ENCODE peak calls at places on chromosomes 2 and 18, in nine cellular contexts. W is GM12892, R is uterus, X is adrenal gland, B is K562, C is stomach, V is endothelial cell of umbilical vein, U is tibial nerve, H is body of pancreas. I is an unnamed sample.

GRCh38 chr2:238136820-238137537 is 1.5 kb upstream of the KLHL30 start:
- DNase-seq in W (no peak), R (no peak), X (peak), B (no peak), C (no peak), V (no peak), U (no peak), H (peak), I (no peak)

GRCh38 chr2:104438481-104438880 is 415.4 kb upstream of the POU3F3 start:
- DNase-seq in W (no peak), R (no peak), X (no peak), B (no peak), C (no peak), V (no peak), U (no peak), H (no peak), I (no peak)

GRCh38 chr2:192307530-192307929 is 112.8 kb upstream of the TMEFF2 start:
- DNase-seq in W (no peak), R (no peak), X (no peak), B (no peak), C (no peak), V (no peak), U (no peak), H (no peak), I (no peak)

GRCh38 chr2:224432003-224432574 is 30.2 kb upstream of the FAM124B start:
- DNase-seq in W (no peak), R (no peak), X (no peak), B (no peak), C (no peak), V (no peak), U (no peak), H (no peak), I (no peak)

GRCh38 chr2:18154259-18154658 is 275.8 kb downstream of the KCNS3 start:
- DNase-seq in W (no peak), R (no peak), X (no peak), B (no peak), C (no peak), V (no peak), U (no peak), H (no peak), I (no peak)

GRCh38 chr2:151111599-151112278 is 149.9 kb downstream of the RBM43 start:
- DNase-seq in W (no peak), R (no peak), X (no peak), B (no peak), C (no peak), V (no peak), U (no peak), H (no peak), I (no peak)

GRCh38 chr2:181354626-181355025 is 102.6 kb upstream of the ITGA4 start:
- DNase-seq in W (no peak), R (no peak), X (no peak), B (no peak), C (no peak), V (no peak), U (no peak), H (no peak), I (no peak)

GRCh38 chr2:182521453-182522427 is 94.9 kb upstream of the PDE1A start:
- DNase-seq in W (no peak), R (no peak), X (no peak), B (no peak), C (no peak), V (no peak), U (no peak), H (no peak), I (no peak)

GRCh38 chr2:180991361-180991760 is 11.0 kb downstream of the UBE2E3 start:
- DNase-seq in W (no peak), R (no peak), X (no peak), B (no peak), C (no peak), V (no peak), U (no peak), H (no peak), I (no peak)

GRCh38 chr18:7000484-7001096 is 117.0 kb downstream of the LAMA1 start:
- DNase-seq in W (no peak), R (no peak), X (no peak), B (peak), C (no peak), V (peak), U (no peak), H (no peak), I (no peak)

GRCh38 chr18:66999003-66999402 is 395.1 kb upstream of the CDH19 start:
- DNase-seq in W (no peak), R (no peak), X (no peak), B (no peak), C (no peak), V (no peak), U (no peak), H (no peak), I (no peak)

GRCh38 chr2:232860593-232861241 is 9.3 kb upstream of the SNORC start:
- DNase-seq in W (no peak), R (no peak), X (no peak), B (no peak), C (no peak), V (no peak), U (no peak), H (no peak), I (no peak)

GRCh38 chr2:174330945-174331619 is 3.7 kb upstream of the SP9 start:
- DNase-seq in W (no peak), R (no peak), X (no peak), B (no peak), C (no peak), V (no peak), U (no peak), H (no peak), I (no peak)

GRCh38 chr2:161974417-161974816 is 99.6 kb downstream of the DPP4 start:
- DNase-seq in W (no peak), R (no peak), X (no peak), B (no peak), C (no peak), V (no peak), U (no peak), H (no peak), I (no peak)

GRCh38 chr2:60634443-60634842 is 81.0 kb upstream of the BCL11A start:
- DNase-seq in W (no peak), R (no peak), X (no peak), B (no peak), C (no peak), V (no peak), U (no peak), H (no peak), I (no peak)

GRCh38 chr2:101846973-101847372 is 144.8 kb upstream of the IL1R2 start:
- DNase-seq in W (no peak), R (no peak), X (no peak), B (no peak), C (no peak), V (no peak), U (no peak), H (no peak), I (no peak)

GRCh38 chr18:54924948-54925347 is 34.3 kb downstream of the CCDC68 start:
- DNase-seq in W (no peak), R (no peak), X (no peak), B (no peak), C (no peak), V (peak), U (no peak), H (no peak), I (no peak)

GRCh38 chr2:213162515-213163118 is 11.2 kb upstream of the IKZF2 start:
- DNase-seq in W (no peak), R (no peak), X (no peak), B (no peak), C (no peak), V (no peak), U (no peak), H (no peak), I (no peak)

GRCh38 chr2:46477912-46478311 is 1.5 kb upstream of the TMEM247 start:
- DNase-seq in W (no peak), R (no peak), X (no peak), B (no peak), C (no peak), V (no peak), U (no peak), H (no peak), I (no peak)

GRCh38 chr2:46482490-46482889 is 3.1 kb downstream of the TMEM247 start:
- DNase-seq in W (no peak), R (no peak), X (no peak), B (no peak), C (no peak), V (no peak), U (no peak), H (no peak), I (no peak)

GRCh38 chr2:46479265-46479664 is at the start of gene TMEM247:
- DNase-seq in W (no peak), R (no peak), X (no peak), B (no peak), C (no peak), V (no peak), U (no peak), H (no peak), I (no peak)

GRCh38 chr2:46481541-46482193 is 2.3 kb downstream of the TMEM247 start:
- DNase-seq in W (no peak), R (no peak), X (no peak), B (no peak), C (no peak), V (peak), U (no peak), H (no peak), I (no peak)

GRCh38 chr2:46480562-46480961 is 1.2 kb downstream of the TMEM247 start:
- DNase-seq in W (no peak), R (no peak), X (no peak), B (no peak), C (no peak), V (no peak), U (no peak), H (no peak), I (no peak)
- TF ChIP-seq POLR2A in W (no peak), R (no peak), X (no peak), B (no peak), C (no peak), V (no peak), U (no peak), H (no peak), I (no peak)

GRCh38 chr2:231800493-231801091 is 14.3 kb downstream of the COPS7B start:
- DNase-seq in W (no peak), R (no peak), X (peak), B (peak), C (peak), V (peak), U (no peak), H (peak), I (peak)

GRCh38 chr2:231807020-231807419 is 20.8 kb downstream of the COPS7B start:
- DNase-seq in W (no peak), R (no peak), X (no peak), B (no peak), C (no peak), V (no peak), U (no peak), H (no peak), I (no peak)

GRCh38 chr2:231803739-231804138 is 17.5 kb downstream of the COPS7B start:
- DNase-seq in W (no peak), R (no peak), X (peak), B (no peak), C (no peak), V (no peak), U (no peak), H (no peak), I (no peak)
- TF ChIP-seq POLR2A in W (no peak), R (no peak), X (no peak), B (no peak), C (no peak), V (no peak), U (no peak), H (no peak), I (no peak)

GRCh38 chr18:31100598-31101147 is 1.5 kb downstream of the DSC2 start:
- DNase-seq in W (no peak), R (no peak), X (no peak), B (peak), C (no peak), V (no peak), U (peak), H (peak), I (no peak)

GRCh38 chr18:31102941-31103340 is 720 bp upstream of the DSC2 start:
- DNase-seq in W (no peak), R (no peak), X (no peak), B (peak), C (no peak), V (no peak), U (no peak), H (no peak), I (no peak)

GRCh38 chr18:31103423-31103822 is 1.2 kb upstream of the DSC2 start:
- DNase-seq in W (no peak), R (no peak), X (no peak), B (no peak), C (no peak), V (no peak), U (no peak), H (no peak), I (no peak)

GRCh38 chr18:31101148-31102019 is 837 bp downstream of the DSC2 start:
- DNase-seq in W (no peak), R (peak), X (peak), B (peak), C (peak), V (no peak), U (peak), H (peak), I (peak)

GRCh38 chr18:31102020-31102684 is at the start of gene DSC2:
- DNase-seq in W (no peak), R (no peak), X (peak), B (peak), C (peak), V (no peak), U (no peak), H (peak), I (no peak)
- TF ChIP-seq POLR2A in W (no peak), R (no peak), X (no peak), B (no peak), C (no peak), V (no peak), U (no peak), H (peak), I (no peak)

GRCh38 chr2:240233891-240234502 is 93.5 kb upstream of the OTOS start:
- DNase-seq in W (peak), R (peak), X (peak), B (no peak), C (no peak), V (no peak), U (no peak), H (peak), I (no peak)
- TF ChIP-seq POLR2A in W (no peak), R (no peak), X (no peak), B (no peak), C (no peak), V (no peak), U (no peak), H (no peak), I (no peak)

GRCh38 chr2:72887032-72887835 is at the start of gene SPR:
- DNase-seq in W (peak), R (peak), X (peak), B (peak), C (peak), V (peak), U (peak), H (peak), I (peak)
- TF ChIP-seq POLR2A in W (no peak), R (no peak), X (no peak), B (peak), C (no peak), V (peak), U (peak), H (peak), I (no peak)

DNA sequence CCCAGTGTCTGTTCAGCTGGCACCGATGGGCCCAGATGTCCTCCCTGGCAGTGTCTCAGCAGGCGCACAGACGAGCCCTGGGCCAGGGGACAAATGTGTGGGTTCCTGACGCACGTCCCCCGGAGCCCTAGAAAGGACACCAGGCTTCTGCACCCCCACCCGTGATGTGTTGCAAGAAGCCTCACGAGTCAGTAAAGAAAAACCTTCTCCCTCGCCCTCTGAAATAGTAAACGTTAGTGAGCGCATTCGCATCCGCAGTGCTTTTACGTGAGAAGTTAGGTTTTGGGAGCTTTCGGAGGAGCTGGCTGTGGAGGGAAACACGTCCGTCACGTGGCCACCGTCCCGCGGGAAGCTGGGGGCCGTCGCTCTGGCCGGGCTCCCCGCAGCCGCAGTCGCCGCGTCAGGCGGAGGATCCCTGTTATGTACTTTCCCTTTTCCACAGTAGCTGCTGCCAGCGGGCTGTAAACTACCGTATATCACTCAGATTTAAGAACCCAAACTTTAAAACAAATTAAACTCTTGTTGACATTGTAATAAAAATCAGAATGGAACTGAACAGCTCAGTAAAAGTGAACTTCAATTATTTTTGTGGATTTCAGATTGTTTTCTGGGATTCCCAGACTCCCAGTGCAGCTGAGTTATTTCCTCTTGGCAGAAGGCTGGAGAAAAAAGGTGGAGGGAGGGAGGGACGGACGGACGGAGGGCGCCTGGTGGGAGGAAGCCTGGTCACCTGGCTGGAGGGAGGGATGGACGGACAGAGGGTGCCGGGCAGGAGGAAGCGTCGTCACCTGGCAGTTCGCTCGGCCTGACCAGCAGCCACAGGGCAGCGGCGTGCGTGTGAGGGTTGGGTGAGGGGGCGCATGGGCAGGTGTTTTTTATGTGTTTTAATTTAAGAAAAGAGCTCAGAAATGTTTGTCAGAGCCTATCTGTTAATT is 112.1 kb downstream of the NFATC1 start:
- DNase-seq in W (no peak), R (peak), X (peak), B (no peak), C (peak), V (peak), U (peak), H (peak), I (peak)
- TF ChIP-seq POLR2A in W (no peak), R (no peak), X (no peak), B (no peak), C (no peak), V (no peak), U (peak), H (no peak), I (peak)

DNA sequence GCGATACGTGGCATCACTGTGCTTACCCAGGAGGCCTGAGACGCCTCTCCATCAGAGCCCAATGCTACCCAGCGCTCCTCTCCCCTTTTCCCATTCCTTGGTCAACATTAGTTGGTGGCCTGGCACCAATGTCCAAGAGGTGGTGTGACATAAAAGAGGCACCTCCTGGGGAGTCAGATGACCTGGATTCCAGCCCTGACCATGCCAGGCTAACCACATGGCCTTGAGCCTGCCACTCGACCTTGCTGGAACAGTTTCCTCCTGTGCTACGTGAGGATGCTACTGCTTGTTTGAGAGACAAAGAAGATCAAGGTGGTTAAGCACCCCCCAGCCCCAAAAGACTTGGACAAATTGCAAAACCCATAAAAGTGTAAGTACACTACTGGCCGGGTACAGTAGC is 76.6 kb downstream of the INPP4A start:
- DNase-seq in W (no peak), R (no peak), X (no peak), B (no peak), C (no peak), V (no peak), U (no peak), H (no peak), I (no peak)
- TF ChIP-seq POLR2A in W (no peak), R (no peak), X (no peak), B (no peak), C (no peak), V (no peak), U (no peak), H (no peak), I (no peak)

GRCh38 chr2:37636209-37637077 is 35.0 kb downstream of the CDC42EP3 start:
- DNase-seq in W (no peak), R (no peak), X (no peak), B (no peak), C (no peak), V (no peak), U (no peak), H (no peak), I (no peak)
- TF ChIP-seq POLR2A in W (peak), R (no peak), X (no peak), B (no peak), C (no peak), V (no peak), U (no peak), H (no peak), I (no peak)

GRCh38 chr2:84969511-84970265 is 1.3 kb upstream of the KCMF1 start:
- DNase-seq in W (no peak), R (no peak), X (no peak), B (no peak), C (no peak), V (peak), U (no peak), H (no peak), I (peak)

GRCh38 chr2:84971799-84972790 is 1.1 kb downstream of the KCMF1 start:
- DNase-seq in W (peak), R (peak), X (peak), B (peak), C (peak), V (peak), U (no peak), H (peak), I (peak)

GRCh38 chr2:84970956-84971798 is at the start of gene KCMF1:
- DNase-seq in W (peak), R (peak), X (peak), B (peak), C (peak), V (peak), U (peak), H (peak), I (peak)

GRCh38 chr2:84965827-84966226 is 5.1 kb upstream of the KCMF1 start:
- DNase-seq in W (no peak), R (no peak), X (no peak), B (no peak), C (no peak), V (no peak), U (no peak), H (no peak), I (no peak)

DNA sequence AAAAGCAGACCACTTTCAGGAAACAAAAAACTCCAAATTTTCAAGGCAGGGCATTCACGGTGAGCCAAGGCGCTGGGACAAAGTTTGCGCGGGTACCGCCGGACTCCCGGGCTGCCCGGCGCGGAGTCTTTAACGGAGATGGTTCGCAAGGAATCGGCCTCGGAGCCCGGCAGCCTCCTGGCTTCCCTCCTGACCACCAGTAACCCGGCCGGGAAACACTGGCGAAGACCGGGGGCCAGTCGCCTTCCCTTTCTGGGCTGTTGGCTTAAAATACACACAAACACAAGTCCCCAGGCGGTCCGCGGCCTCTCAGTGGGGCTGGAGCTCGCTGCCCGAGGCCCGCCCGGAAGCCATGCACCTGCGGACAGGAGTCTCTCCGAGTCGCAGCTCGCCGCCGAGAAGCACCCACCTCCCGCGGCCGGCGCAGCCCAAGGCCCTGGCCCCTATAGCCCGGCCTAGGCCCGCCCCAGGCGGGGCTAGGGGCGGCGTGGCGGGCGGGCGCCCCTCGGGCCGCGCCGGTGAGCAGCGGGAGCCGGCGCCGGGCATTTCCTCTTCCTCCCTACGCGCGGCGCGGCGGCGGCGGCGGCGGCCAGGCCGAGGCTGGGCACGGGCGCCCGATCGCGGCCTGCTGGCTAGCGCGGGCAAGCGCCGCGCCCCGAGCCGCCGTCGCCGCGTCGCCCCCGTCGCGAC is 550 bp upstream of the KCMF1 start:
- DNase-seq in W (peak), R (peak), X (peak), B (peak), C (peak), V (peak), U (peak), H (peak), I (peak)
- TF ChIP-seq POLR2A in W (peak), R (no peak), X (peak), B (peak), C (no peak), V (peak), U (peak), H (peak), I (peak)

GRCh38 chr18:26863122-26863879 is 2.2 kb downstream of the AQP4 start:
- DNase-seq in W (no peak), R (no peak), X (peak), B (no peak), C (peak), V (no peak), U (no peak), H (peak), I (no peak)
- TF ChIP-seq POLR2A in W (no peak), R (no peak), X (no peak), B (no peak), C (no peak), V (no peak), U (no peak), H (peak), I (no peak)

I was measured in erythroblast.